ENCODE peak calls at places on chromosome 18, in ten cellular contexts. J is upper lobe of left lung, W is adrenal gland, S is esophagus squamous epithelium, E is IMR-90, X is K562, C is breast epithelium, N is lower leg skin, G is uterus, T is gastrocnemius medialis. P is an unnamed sample.
A peak's percentile ranks its signal among the peaks of the same experiment; 100 is the strongest.

GRCh38 chr18:43277164-43277600 is at the start of gene SYT4:
- DNase-seq in X (no peak), C (no peak), N (peak; percentile 84), E (peak; percentile 7), G (no peak), W (peak; percentile 62), T (no peak), J (no peak), S (no peak), P (peak; percentile 32)

GRCh38 chr18:10285283-10285640 is 169.2 kb upstream of the APCDD1 start:
- DNase-seq in E (no peak), X (no peak), W (no peak), G (no peak), C (no peak), N (no peak), J (no peak), S (no peak), T (no peak), P (no peak)

GRCh38 chr18:6752200-6752873 is 22.8 kb downstream of the ARHGAP28 start:
- DNase-seq in T (no peak), X (no peak), C (no peak), N (no peak), E (peak; percentile 86), G (no peak), J (no peak), W (no peak), S (no peak), P (no peak)

GRCh38 chr18:38586327-38586726 is 1020.7 kb upstream of the CELF4 start:
- DNase-seq in S (no peak), E (no peak), J (no peak), C (no peak), G (no peak), X (no peak), W (no peak), T (no peak), N (no peak), P (no peak)

GRCh38 chr18:47345996-47346395 is 94.5 kb upstream of the SKOR2 start:
- DNase-seq in G (no peak), C (no peak), J (no peak), T (no peak), S (no peak), X (no peak), W (no peak), E (no peak), N (no peak), P (no peak)

GRCh38 chr18:76981388-76981968 is 151.1 kb downstream of the MBP start:
- DNase-seq in G (no peak), W (no peak), T (no peak), E (peak; percentile 7), S (no peak), J (no peak), C (no peak), X (no peak), N (peak; percentile 70), P (no peak)

GRCh38 chr18:3985030-3985429 is 470.1 kb downstream of the DLGAP1 start:
- DNase-seq in T (no peak), N (no peak), J (no peak), C (no peak), W (no peak), G (no peak), S (no peak), X (no peak), E (peak; percentile 38), P (no peak)

GRCh38 chr18:44789704-44790103 is 109.0 kb downstream of the SETBP1 start:
- DNase-seq in J (no peak), N (no peak), X (no peak), T (no peak), W (no peak), G (peak; percentile 54), E (no peak), C (no peak), S (no peak), P (peak; percentile 32)

DNA sequence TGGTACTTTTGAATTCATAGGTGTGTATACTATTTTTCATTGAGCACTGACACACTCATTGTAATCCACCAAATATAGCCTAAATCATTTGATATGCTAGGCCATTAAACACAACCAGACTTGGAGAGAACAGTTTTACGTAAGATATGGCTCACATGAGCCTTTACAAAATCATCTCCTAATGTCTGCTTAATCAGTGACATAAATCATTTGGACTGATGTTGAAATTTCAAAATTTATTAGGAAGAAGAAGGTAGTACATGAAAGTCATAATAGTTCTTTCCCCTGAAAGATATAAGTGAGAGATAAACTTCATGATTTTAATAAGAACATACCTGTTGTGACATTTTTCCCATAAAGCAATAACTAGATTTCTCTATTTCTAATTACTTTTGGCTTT is 550.2 kb upstream of the LINC00305 start:
- DNase-seq in T (no peak), X (no peak), W (no peak), C (no peak), E (no peak), N (no peak), S (no peak), G (no peak), J (no peak), P (no peak)
- TF ChIP-seq POLR2A in T (no peak), X (no peak), W (no peak), C (no peak), E (no peak), N (no peak), S (no peak), G (no peak), J (no peak), P (no peak)

GRCh38 chr18:35409921-35410320 is 32.8 kb upstream of the ZNF396 start:
- DNase-seq in X (peak; percentile 22), T (no peak), C (no peak), E (no peak), G (no peak), W (no peak), J (no peak), N (no peak), S (no peak), P (no peak)

GRCh38 chr18:35410561-35410960 is 33.4 kb upstream of the ZNF396 start:
- DNase-seq in J (no peak), S (no peak), G (no peak), C (no peak), N (no peak), W (no peak), E (no peak), X (no peak), T (no peak), P (no peak)

GRCh38 chr18:35407871-35408481 is 30.8 kb upstream of the ZNF396 start:
- DNase-seq in W (peak; percentile 69), T (peak; percentile 17), C (no peak), S (no peak), E (peak; percentile 69), X (peak; percentile 65), J (peak; percentile 50), N (no peak), G (peak; percentile 39), P (no peak)

GRCh38 chr18:35408843-35409261 is 31.7 kb upstream of the ZNF396 start:
- DNase-seq in S (no peak), J (no peak), X (no peak), T (no peak), G (no peak), W (no peak), N (no peak), E (no peak), C (no peak), P (no peak)

DNA sequence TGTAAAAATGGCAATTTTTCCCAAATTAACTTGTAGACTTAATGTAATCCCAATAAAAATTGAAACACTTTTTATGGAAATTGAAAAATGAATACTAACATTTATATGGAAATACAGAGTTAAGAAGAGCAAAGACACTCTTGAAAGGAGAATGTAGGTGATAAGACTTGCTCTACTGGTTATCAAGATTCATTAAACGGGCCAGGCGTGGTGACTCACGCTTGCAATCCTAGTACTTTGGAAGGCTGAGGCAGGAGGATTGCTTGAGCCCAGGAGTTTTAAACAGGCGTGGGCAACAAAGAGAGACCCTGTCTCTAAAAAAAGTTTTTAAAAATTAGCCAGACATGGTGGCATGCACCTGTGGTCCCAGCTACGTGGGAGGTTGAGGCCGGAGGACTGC is 29.5 kb upstream of the ZNF396 start:
- DNase-seq in S (no peak), X (no peak), G (no peak), E (no peak), J (no peak), C (no peak), T (no peak), W (no peak), N (no peak), P (no peak)
- TF ChIP-seq CTCF in S (no peak), X (no peak), G (no peak), E (no peak), J (no peak), C (no peak), T (no peak), W (no peak), N (no peak), P (no peak)

GRCh38 chr18:59657012-59657411 is 40.2 kb downstream of the CCBE1 start:
- DNase-seq in G (no peak), J (no peak), W (no peak), E (no peak), S (no peak), T (no peak), N (no peak), X (no peak), C (no peak), P (no peak)

GRCh38 chr18:59660398-59660797 is 36.8 kb downstream of the CCBE1 start:
- DNase-seq in T (no peak), J (no peak), W (no peak), S (no peak), G (no peak), C (no peak), E (no peak), N (no peak), X (no peak), P (no peak)

GRCh38 chr18:59660976-59661743 is 36.1 kb downstream of the CCBE1 start:
- DNase-seq in W (no peak), X (no peak), T (no peak), G (no peak), S (no peak), N (no peak), J (no peak), C (no peak), E (peak; percentile 69), P (no peak)

GRCh38 chr18:59662008-59662701 is 35.1 kb downstream of the CCBE1 start:
- DNase-seq in E (peak; percentile 72), J (no peak), N (no peak), X (no peak), T (no peak), G (no peak), C (no peak), S (no peak), W (no peak), P (no peak)

GRCh38 chr18:59659486-59660187 is 37.6 kb downstream of the CCBE1 start:
- DNase-seq in C (no peak), W (no peak), T (no peak), J (no peak), S (no peak), G (no peak), X (no peak), E (peak; percentile 50), N (no peak), P (no peak)
- H3K4me3 ChIP-seq in C (no peak overlapping the region), W (no peak overlapping the region), T (no peak overlapping the region), J (no peak overlapping the region), S (peak overlapping the region; percentile 21), G (no peak overlapping the region), X (no peak overlapping the region), E (peak overlapping the region; percentile 33), N (no peak overlapping the region), P (no peak overlapping the region)

DNA sequence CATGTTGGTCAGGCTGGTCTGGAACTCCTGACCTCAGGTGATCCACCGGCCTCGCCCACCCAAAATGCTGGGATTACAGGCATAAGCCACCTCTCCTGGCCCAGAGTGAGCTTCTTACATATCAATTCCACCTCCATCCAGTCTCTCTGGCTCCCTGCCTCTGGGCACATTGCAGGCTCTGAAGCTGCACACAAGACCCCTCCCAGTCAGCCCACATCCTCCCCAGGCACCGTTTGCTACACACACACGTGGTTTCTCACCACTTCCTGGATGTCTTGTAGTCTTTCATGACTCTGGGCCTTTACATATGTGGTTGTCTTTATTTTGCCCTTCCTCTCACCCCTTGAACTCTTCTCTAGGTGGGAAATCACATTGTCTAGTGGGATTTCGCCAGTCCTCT is 64.0 kb upstream of the CABLES1 start:
- DNase-seq in E (peak; percentile 72), J (peak; percentile 73), T (peak; percentile 29), N (no peak), W (peak; percentile 41), X (no peak), S (peak; percentile 33), C (no peak), G (no peak), P (peak; percentile 36)
- TF ChIP-seq POLR2A in E (no peak), J (no peak), T (no peak), N (no peak), W (no peak), X (no peak), S (no peak), C (no peak), G (no peak), P (no peak)

P was measured in heart left ventricle.